ENCODE peak calls at places on chromosome 9, in seven cellular contexts. L, B, U, H, T, J and P are unnamed samples.
A peak's percentile ranks its signal among the peaks of the same experiment; 100 is the strongest.

GRCh38 chr9:71814805-71815204 is 46.5 kb upstream of the CEMIP2 start:
- DNase-seq in L (no peak), B (no peak), U (no peak), H (no peak), T (no peak), J (no peak), P (no peak)

GRCh38 chr9:130189840-130190239 is 17.6 kb downstream of the NCS1 start:
- DNase-seq in L (no peak), B (no peak), U (no peak), H (peak; percentile 64), T (no peak), J (no peak), P (no peak)

GRCh38 chr9:94554439-94555331 is at the start of gene PCAT7:
- DNase-seq in L (peak; percentile 94), B (peak; percentile 36), U (peak; percentile 68), H (no peak), T (no peak), J (peak; percentile 87), P (peak; percentile 72)

GRCh38 chr9:22244141-22245011 is 202.2 kb upstream of the DMRTA1 start:
- DNase-seq in L (peak; percentile 86), B (no peak), U (peak; percentile 41), H (no peak), T (no peak), J (peak; percentile 71), P (no peak)

GRCh38 chr9:32589083-32589713 is 16.2 kb upstream of the NDUFB6 start:
- DNase-seq in L (no peak), B (no peak), U (no peak), H (no peak), T (no peak), J (no peak), P (peak; percentile 49)

GRCh38 chr9:19998823-19999455 is 210.1 kb upstream of the SLC24A2 start:
- DNase-seq in L (no peak), B (no peak), U (no peak), H (peak; percentile 2), T (no peak), J (no peak), P (no peak)

GRCh38 chr9:129476821-129477611 is 143.9 kb downstream of the C9orf50 start:
- DNase-seq in L (no peak), B (no peak), U (no peak), H (no peak), T (no peak), J (no peak), P (no peak)

GRCh38 chr9:4305065-4305481 is 5.2 kb upstream of the GLIS3 start:
- DNase-seq in L (no peak), B (no peak), U (no peak), H (no peak), T (no peak), J (no peak), P (no peak)

GRCh38 chr9:89593776-89594427 is 10.9 kb upstream of the GADD45G start:
- DNase-seq in L (peak; percentile 95), B (no peak), U (peak; percentile 67), H (no peak), T (peak; percentile 36), J (peak; percentile 88), P (peak; percentile 47)

DNA sequence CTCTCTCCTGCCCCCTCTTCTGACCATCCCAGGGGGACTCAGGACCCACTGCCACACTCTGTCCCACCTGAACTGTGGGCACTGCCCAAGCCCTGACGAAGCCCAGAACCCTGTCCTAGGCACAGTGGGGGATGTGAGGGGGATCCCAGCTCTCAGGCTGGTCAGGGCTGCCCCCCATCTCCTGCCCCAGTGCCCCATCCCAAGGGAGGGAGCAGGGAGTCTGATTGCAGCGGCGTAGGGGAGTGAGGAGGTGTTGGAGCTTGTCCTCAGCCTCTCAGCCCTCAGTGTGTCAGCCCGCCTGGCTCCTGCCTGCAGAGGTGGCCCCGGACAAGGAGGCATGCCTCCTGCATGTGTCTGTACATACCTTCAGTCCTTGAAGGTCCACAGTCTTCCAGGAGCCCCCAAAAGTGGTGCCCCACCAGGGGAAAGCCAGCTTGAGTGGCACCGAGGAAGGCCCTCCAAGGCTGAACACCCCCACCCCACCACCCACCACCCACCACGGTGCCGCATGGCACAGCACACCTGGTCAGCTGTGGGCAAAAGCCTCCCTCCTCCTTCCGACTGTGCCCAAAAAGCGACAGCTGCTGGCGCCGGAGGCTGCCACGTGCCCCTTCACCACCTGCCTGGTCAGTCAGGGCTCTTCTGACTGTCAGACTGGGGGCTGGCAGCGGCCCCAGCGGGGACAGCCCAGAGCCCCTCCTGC is 930 bp downstream of the SARDH start:
- DNase-seq in L (no peak), B (no peak), U (no peak), H (no peak), T (no peak), J (no peak), P (no peak)
- H3K4me3 ChIP-seq in L (peak overlapping the region; percentile 65), B (peak overlapping the region; percentile 24), U (no peak overlapping the region), H (no peak overlapping the region), T (peak overlapping the region; percentile 60), J (no peak overlapping the region), P (no peak overlapping the region)

DNA sequence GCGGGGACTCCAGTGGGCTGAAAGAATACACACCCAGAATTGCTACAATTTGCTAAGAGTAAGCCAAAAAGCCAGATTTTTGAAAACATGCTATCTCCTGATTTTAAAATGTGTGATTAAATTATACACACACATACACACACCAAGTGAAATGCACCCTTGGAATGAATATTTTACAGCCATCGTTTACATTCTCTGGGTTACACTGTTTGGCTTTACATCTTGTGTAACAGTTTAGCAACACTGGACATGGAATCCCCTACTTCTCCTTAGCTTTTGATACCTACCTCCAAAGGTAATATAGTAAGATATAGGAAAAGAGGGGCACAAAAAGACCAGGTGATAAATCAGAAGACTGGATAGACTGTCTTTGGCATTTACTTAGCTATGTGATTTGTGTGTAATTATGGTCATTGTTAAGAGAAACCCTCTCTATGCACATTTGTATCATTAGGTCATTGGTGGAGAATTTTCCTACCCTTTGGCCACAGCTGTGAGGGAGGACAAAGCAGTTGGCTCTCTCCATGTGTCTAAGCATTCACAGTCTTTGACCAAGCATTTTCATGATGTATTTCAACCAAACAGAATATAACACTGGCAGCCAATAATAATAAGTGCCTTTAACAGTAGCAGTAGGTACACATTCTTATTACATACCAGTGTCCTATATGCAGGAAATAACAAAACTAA is 7.6 kb downstream of the SVEP1 start:
- DNase-seq in L (no peak), B (no peak), U (no peak), H (no peak), T (no peak), J (no peak), P (no peak)
- H3K4me3 ChIP-seq in L (no peak overlapping the region), B (no peak overlapping the region), U (no peak overlapping the region), H (no peak overlapping the region), T (no peak overlapping the region), J (no peak overlapping the region), P (no peak overlapping the region)

GRCh38 chr9:133957328-133957727 is 34.8 kb downstream of the VAV2 start:
- DNase-seq in L (peak; percentile 68), B (no peak), U (no peak), H (no peak), T (no peak), J (no peak), P (no peak)
- H3K4me3 ChIP-seq in L (no peak overlapping the region), B (no peak overlapping the region), U (no peak overlapping the region), H (no peak overlapping the region), T (no peak overlapping the region), J (no peak overlapping the region), P (no peak overlapping the region)

GRCh38 chr9:113580041-113580953 is 116.8 kb downstream of the RGS3 start:
- DNase-seq in L (no peak), B (peak; percentile 96), U (peak; percentile 77), H (no peak), T (peak; percentile 80), J (peak; percentile 88), P (peak; percentile 23)

GRCh38 chr9:113578877-113579269 is 115.3 kb downstream of the RGS3 start:
- DNase-seq in L (no peak), B (no peak), U (peak; percentile 89), H (peak; percentile 83), T (peak; percentile 43), J (peak; percentile 94), P (peak; percentile 73)

GRCh38 chr9:113578279-113578865 is 114.8 kb downstream of the RGS3 start:
- DNase-seq in L (no peak), B (no peak), U (no peak), H (no peak), T (peak; percentile 14), J (no peak), P (no peak)

GRCh38 chr9:113580954-113581311 is 117.4 kb downstream of the RGS3 start:
- DNase-seq in L (no peak), B (no peak), U (no peak), H (no peak), T (no peak), J (no peak), P (no peak)

GRCh38 chr9:113579270-113580040 is 115.9 kb downstream of the RGS3 start:
- DNase-seq in L (no peak), B (no peak), U (peak; percentile 70), H (no peak), T (peak; percentile 63), J (peak; percentile 82), P (peak; percentile 49)
- H3K4me3 ChIP-seq in L (no peak overlapping the region), B (no peak overlapping the region), U (peak overlapping the region; percentile 31), H (no peak overlapping the region), T (no peak overlapping the region), J (no peak overlapping the region), P (peak overlapping the region; percentile 13)

GRCh38 chr9:87406545-87407166 is 91.0 kb upstream of the DAPK1 start:
- DNase-seq in L (no peak), B (peak; percentile 8), U (no peak), H (no peak), T (no peak), J (no peak), P (no peak)
- H3K4me3 ChIP-seq in L (peak overlapping the region; percentile 37), B (no peak overlapping the region), U (no peak overlapping the region), H (no peak overlapping the region), T (no peak overlapping the region), J (no peak overlapping the region), P (no peak overlapping the region)